ENCODE peak calls at places on chromosomes 13 and 19, in eight cellular contexts. One of them, this sample, is unnamed.
A peak's percentile ranks its signal among the peaks of the same experiment; 100 is the strongest.

GRCh38 chr19:32566246-32566830 is 14.7 kb upstream of the PDCD5 start:
- DNase-seq in coronary artery: no peak
- DNase-seq in left lung: no peak
- DNase-seq in Caco-2: no peak
- DNase-seq in fibroblast of mammary gland: peak; percentile 75
- DNase-seq in ascending aorta: no peak
- DNase-seq in CD4-positive, alpha-beta T cell: no peak
- DNase-seq in ovary: no peak
- DNase-seq in this sample: peak; percentile 56

GRCh38 chr13:97243915-97244820 is 22.0 kb downstream of the MBNL2 start:
- DNase-seq in coronary artery: no peak
- DNase-seq in left lung: no peak
- DNase-seq in Caco-2: peak; percentile 61
- DNase-seq in fibroblast of mammary gland: no peak
- DNase-seq in ascending aorta: no peak
- DNase-seq in CD4-positive, alpha-beta T cell: no peak
- DNase-seq in ovary: no peak
- DNase-seq in this sample: no peak

GRCh38 chr13:110409581-110409992 is 102.5 kb downstream of the COL4A2 start:
- DNase-seq in coronary artery: peak; percentile 80
- DNase-seq in left lung: no peak
- DNase-seq in Caco-2: no peak
- DNase-seq in fibroblast of mammary gland: peak; percentile 48
- DNase-seq in ascending aorta: peak; percentile 84
- DNase-seq in CD4-positive, alpha-beta T cell: no peak
- DNase-seq in ovary: no peak
- DNase-seq in this sample: no peak

GRCh38 chr13:29384466-29384865 is 211.0 kb downstream of the SLC7A1 start:
- DNase-seq in coronary artery: no peak
- DNase-seq in left lung: no peak
- DNase-seq in Caco-2: no peak
- DNase-seq in fibroblast of mammary gland: no peak
- DNase-seq in ascending aorta: no peak
- DNase-seq in CD4-positive, alpha-beta T cell: no peak
- DNase-seq in ovary: no peak
- DNase-seq in this sample: peak; percentile 59

GRCh38 chr13:51519839-51520238 is 64.4 kb upstream of the WDFY2 start:
- DNase-seq in coronary artery: no peak
- DNase-seq in left lung: no peak
- DNase-seq in Caco-2: no peak
- DNase-seq in fibroblast of mammary gland: peak; percentile 77
- DNase-seq in ascending aorta: no peak
- DNase-seq in CD4-positive, alpha-beta T cell: no peak
- DNase-seq in ovary: no peak
- DNase-seq in this sample: no peak

GRCh38 chr13:49936943-49937273 is 768 bp upstream of the SPRYD7 start:
- DNase-seq in coronary artery: no peak
- DNase-seq in left lung: peak; percentile 83
- DNase-seq in Caco-2: peak; percentile 53
- DNase-seq in fibroblast of mammary gland: no peak
- DNase-seq in ascending aorta: no peak
- DNase-seq in CD4-positive, alpha-beta T cell: no peak
- DNase-seq in ovary: no peak
- DNase-seq in this sample: no peak

GRCh38 chr13:25927363-25927762 is 124.5 kb downstream of the SHISA2 start:
- DNase-seq in coronary artery: no peak
- DNase-seq in left lung: no peak
- DNase-seq in Caco-2: no peak
- DNase-seq in fibroblast of mammary gland: no peak
- DNase-seq in ascending aorta: no peak
- DNase-seq in CD4-positive, alpha-beta T cell: no peak
- DNase-seq in ovary: no peak
- DNase-seq in this sample: no peak

GRCh38 chr19:38221919-38222828 is 1.8 kb downstream of the DPF1 start:
- DNase-seq in coronary artery: no peak
- DNase-seq in left lung: no peak
- DNase-seq in Caco-2: no peak
- DNase-seq in fibroblast of mammary gland: no peak
- DNase-seq in ascending aorta: no peak
- DNase-seq in CD4-positive, alpha-beta T cell: no peak
- DNase-seq in ovary: no peak
- DNase-seq in this sample: no peak

GRCh38 chr19:15640294-15640903 is at the start of gene CYP4F3:
- DNase-seq in coronary artery: no peak
- DNase-seq in left lung: peak; percentile 89
- DNase-seq in Caco-2: no peak
- DNase-seq in fibroblast of mammary gland: no peak
- DNase-seq in ascending aorta: no peak
- DNase-seq in CD4-positive, alpha-beta T cell: no peak
- DNase-seq in ovary: peak; percentile 36
- DNase-seq in this sample: no peak

GRCh38 chr19:55962186-55962585 is 14.6 kb downstream of the NLRP8 start:
- DNase-seq in coronary artery: no peak
- DNase-seq in left lung: no peak
- DNase-seq in Caco-2: no peak
- DNase-seq in fibroblast of mammary gland: no peak
- DNase-seq in ascending aorta: no peak
- DNase-seq in CD4-positive, alpha-beta T cell: no peak
- DNase-seq in ovary: no peak
- DNase-seq in this sample: no peak

GRCh38 chr19:12932392-12933286 is 872 bp downstream of the FARSA start:
- DNase-seq in coronary artery: no peak
- DNase-seq in left lung: no peak
- DNase-seq in Caco-2: no peak
- DNase-seq in fibroblast of mammary gland: no peak
- DNase-seq in ascending aorta: no peak
- DNase-seq in CD4-positive, alpha-beta T cell: no peak
- DNase-seq in ovary: no peak
- DNase-seq in this sample: no peak

GRCh38 chr13:90107658-90108057 is 1239.8 kb upstream of the MIR17HG start:
- DNase-seq in coronary artery: no peak
- DNase-seq in left lung: no peak
- DNase-seq in Caco-2: no peak
- DNase-seq in fibroblast of mammary gland: no peak
- DNase-seq in ascending aorta: no peak
- DNase-seq in CD4-positive, alpha-beta T cell: no peak
- DNase-seq in ovary: no peak
- DNase-seq in this sample: no peak

GRCh38 chr19:50705422-50706019 is 14.1 kb downstream of the SHANK1 start:
- DNase-seq in coronary artery: no peak
- DNase-seq in left lung: no peak
- DNase-seq in Caco-2: peak; percentile 61
- DNase-seq in fibroblast of mammary gland: peak; percentile 73
- DNase-seq in ascending aorta: no peak
- DNase-seq in CD4-positive, alpha-beta T cell: no peak
- DNase-seq in ovary: no peak
- DNase-seq in this sample: no peak

GRCh38 chr19:50702870-50703829 is 16.5 kb downstream of the SHANK1 start:
- DNase-seq in coronary artery: no peak
- DNase-seq in left lung: no peak
- DNase-seq in Caco-2: no peak
- DNase-seq in fibroblast of mammary gland: no peak
- DNase-seq in ascending aorta: no peak
- DNase-seq in CD4-positive, alpha-beta T cell: no peak
- DNase-seq in ovary: no peak
- DNase-seq in this sample: no peak

GRCh38 chr19:50706387-50706786 is 13.2 kb downstream of the SHANK1 start:
- DNase-seq in coronary artery: no peak
- DNase-seq in left lung: peak; percentile 13
- DNase-seq in Caco-2: no peak
- DNase-seq in fibroblast of mammary gland: no peak
- DNase-seq in ascending aorta: no peak
- DNase-seq in CD4-positive, alpha-beta T cell: no peak
- DNase-seq in ovary: no peak
- DNase-seq in this sample: no peak

GRCh38 chr19:50702158-50702869 is 17.3 kb downstream of the SHANK1 start:
- DNase-seq in coronary artery: no peak
- DNase-seq in left lung: no peak
- DNase-seq in Caco-2: no peak
- DNase-seq in fibroblast of mammary gland: no peak
- DNase-seq in ascending aorta: no peak
- DNase-seq in CD4-positive, alpha-beta T cell: no peak
- DNase-seq in ovary: no peak
- DNase-seq in this sample: no peak

DNA sequence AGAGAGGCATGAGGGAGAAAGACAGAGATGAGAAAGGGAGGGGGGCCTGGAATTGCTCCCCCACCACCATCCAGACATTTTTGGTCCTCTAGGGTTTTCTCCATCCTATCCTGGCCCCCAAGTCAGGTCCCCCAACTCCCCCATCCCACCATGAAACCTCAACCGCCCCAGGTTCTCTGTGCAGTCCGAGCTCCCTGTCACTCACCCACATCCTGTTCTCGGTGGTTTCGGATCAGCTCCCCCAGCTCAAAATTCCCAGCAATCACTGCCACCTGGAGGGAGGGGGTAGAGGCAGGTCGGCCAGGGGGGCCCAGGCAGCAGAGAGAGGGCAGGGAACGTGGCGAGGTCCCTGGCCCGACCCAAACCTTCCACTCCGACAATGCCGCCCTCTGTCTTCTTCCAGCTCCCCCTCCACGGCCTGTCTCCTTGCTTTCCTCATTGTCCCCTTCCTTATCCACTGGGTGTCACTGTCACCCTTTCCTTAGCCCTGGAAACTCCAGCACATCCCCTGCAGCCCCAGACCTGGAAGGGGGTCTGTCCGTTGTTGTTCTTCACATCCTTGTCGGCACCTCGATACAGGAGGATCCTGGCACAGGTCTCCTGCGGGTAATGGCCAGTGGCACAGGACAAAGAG is 15.6 kb downstream of the SHANK1 start:
- DNase-seq in coronary artery: no peak
- DNase-seq in left lung: no peak
- DNase-seq in Caco-2: peak; percentile 66
- DNase-seq in fibroblast of mammary gland: no peak
- DNase-seq in ascending aorta: no peak
- DNase-seq in CD4-positive, alpha-beta T cell: no peak
- DNase-seq in ovary: no peak
- DNase-seq in this sample: peak; percentile 48
- TF ChIP-seq CTCF in coronary artery: no peak
- TF ChIP-seq CTCF in left lung: no peak
- TF ChIP-seq CTCF in Caco-2: peak; percentile 42
- TF ChIP-seq CTCF in fibroblast of mammary gland: peak; percentile 3
- TF ChIP-seq CTCF in ascending aorta: no peak
- TF ChIP-seq CTCF in CD4-positive, alpha-beta T cell: no peak
- TF ChIP-seq CTCF in ovary: no peak
- TF ChIP-seq CTCF in this sample: peak; percentile 14

DNA sequence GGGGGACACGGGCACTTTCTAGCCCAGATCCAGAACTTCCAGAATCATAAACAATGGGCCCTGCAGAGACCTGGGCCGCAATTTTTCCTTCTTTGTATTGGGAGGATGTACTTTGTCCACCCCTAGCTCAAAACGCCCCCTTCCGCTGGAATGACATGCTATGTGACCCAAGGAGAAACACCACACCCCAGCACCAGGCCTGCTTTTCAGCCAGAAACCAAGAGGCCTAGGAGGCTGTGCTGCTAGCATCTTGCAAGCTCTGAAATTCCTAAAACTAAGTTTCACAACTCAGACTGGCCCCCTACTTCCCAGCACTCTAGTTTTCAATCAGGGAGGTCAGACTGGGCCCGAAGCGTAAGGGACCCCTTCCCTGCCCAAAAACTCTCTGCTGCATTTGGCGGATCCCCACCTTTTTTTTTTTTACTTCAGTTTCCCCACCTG is 538 bp downstream of the LSM4 start:
- DNase-seq in coronary artery: no peak
- DNase-seq in left lung: no peak
- DNase-seq in Caco-2: peak; percentile 71
- DNase-seq in fibroblast of mammary gland: peak; percentile 70
- DNase-seq in ascending aorta: peak; percentile 74
- DNase-seq in CD4-positive, alpha-beta T cell: no peak
- DNase-seq in ovary: no peak
- DNase-seq in this sample: peak; percentile 70
- TF ChIP-seq CTCF in coronary artery: no peak
- TF ChIP-seq CTCF in left lung: no peak
- TF ChIP-seq CTCF in Caco-2: peak; percentile 25
- TF ChIP-seq CTCF in fibroblast of mammary gland: peak; percentile 25
- TF ChIP-seq CTCF in ascending aorta: no peak
- TF ChIP-seq CTCF in CD4-positive, alpha-beta T cell: no peak
- TF ChIP-seq CTCF in ovary: no peak
- TF ChIP-seq CTCF in this sample: no peak

GRCh38 chr13:20160346-20161274 is at the start of gene GJA3:
- DNase-seq in coronary artery: no peak
- DNase-seq in left lung: no peak
- DNase-seq in Caco-2: peak; percentile 55
- DNase-seq in fibroblast of mammary gland: peak; percentile 23
- DNase-seq in ascending aorta: no peak
- DNase-seq in CD4-positive, alpha-beta T cell: peak; percentile 35
- DNase-seq in ovary: no peak
- DNase-seq in this sample: peak; percentile 43
- TF ChIP-seq CTCF in coronary artery: no peak
- TF ChIP-seq CTCF in left lung: no peak
- TF ChIP-seq CTCF in Caco-2: no peak
- TF ChIP-seq CTCF in fibroblast of mammary gland: no peak
- TF ChIP-seq CTCF in ascending aorta: no peak
- TF ChIP-seq CTCF in CD4-positive, alpha-beta T cell: no peak
- TF ChIP-seq CTCF in ovary: no peak
- TF ChIP-seq CTCF in this sample: no peak

GRCh38 chr13:80603351-80603750 is 262.4 kb upstream of the SPRY2 start:
- DNase-seq in coronary artery: no peak
- DNase-seq in left lung: no peak
- DNase-seq in Caco-2: no peak
- DNase-seq in fibroblast of mammary gland: peak; percentile 51
- DNase-seq in ascending aorta: no peak
- DNase-seq in CD4-positive, alpha-beta T cell: no peak
- DNase-seq in ovary: no peak
- DNase-seq in this sample: no peak

GRCh38 chr13:80605007-80605406 is 264.1 kb upstream of the SPRY2 start:
- DNase-seq in coronary artery: no peak
- DNase-seq in left lung: no peak
- DNase-seq in Caco-2: no peak
- DNase-seq in fibroblast of mammary gland: no peak
- DNase-seq in ascending aorta: no peak
- DNase-seq in CD4-positive, alpha-beta T cell: no peak
- DNase-seq in ovary: no peak
- DNase-seq in this sample: no peak

GRCh38 chr13:80599765-80600164 is 258.8 kb upstream of the SPRY2 start:
- DNase-seq in coronary artery: no peak
- DNase-seq in left lung: no peak
- DNase-seq in Caco-2: no peak
- DNase-seq in fibroblast of mammary gland: peak; percentile 28
- DNase-seq in ascending aorta: no peak
- DNase-seq in CD4-positive, alpha-beta T cell: no peak
- DNase-seq in ovary: no peak
- DNase-seq in this sample: no peak

GRCh38 chr13:80605743-80606142 is 264.8 kb upstream of the SPRY2 start:
- DNase-seq in coronary artery: no peak
- DNase-seq in left lung: no peak
- DNase-seq in Caco-2: no peak
- DNase-seq in fibroblast of mammary gland: no peak
- DNase-seq in ascending aorta: no peak
- DNase-seq in CD4-positive, alpha-beta T cell: no peak
- DNase-seq in ovary: no peak
- DNase-seq in this sample: no peak

DNA sequence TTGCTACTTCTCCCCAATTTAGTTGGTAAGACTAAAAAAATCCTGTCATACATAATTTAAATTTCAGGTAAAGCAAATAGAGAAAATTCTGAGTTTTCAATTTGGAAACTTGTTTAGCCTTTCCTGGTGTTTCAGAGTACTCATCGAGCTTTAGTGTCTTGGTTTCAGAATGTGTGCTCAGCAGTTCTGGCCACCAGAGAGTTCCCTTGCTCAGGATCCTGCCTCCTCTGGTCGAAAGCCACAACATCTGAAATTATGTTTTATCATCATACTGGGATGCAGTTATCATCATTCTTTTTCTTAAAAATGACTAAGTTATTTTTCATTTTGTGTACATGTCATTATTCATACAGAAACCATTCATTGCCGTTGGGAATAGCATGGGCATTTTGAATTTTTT is 263.2 kb upstream of the SPRY2 start:
- DNase-seq in coronary artery: no peak
- DNase-seq in left lung: no peak
- DNase-seq in Caco-2: no peak
- DNase-seq in fibroblast of mammary gland: peak; percentile 39
- DNase-seq in ascending aorta: no peak
- DNase-seq in CD4-positive, alpha-beta T cell: no peak
- DNase-seq in ovary: no peak
- DNase-seq in this sample: no peak
- TF ChIP-seq CTCF in coronary artery: no peak
- TF ChIP-seq CTCF in left lung: no peak
- TF ChIP-seq CTCF in Caco-2: no peak
- TF ChIP-seq CTCF in fibroblast of mammary gland: peak; percentile 31
- TF ChIP-seq CTCF in ascending aorta: no peak
- TF ChIP-seq CTCF in CD4-positive, alpha-beta T cell: no peak
- TF ChIP-seq CTCF in ovary: no peak
- TF ChIP-seq CTCF in this sample: no peak

This sample was measured in glutamatergic neuron.